ENCODE peak calls at places on chromosome 6, in four cellular contexts. C is GM12878, U is HCT116, V is HepG2. W is an unnamed sample.

GRCh38 chr6:139325686-139326085 is 33.9 kb upstream of the TXLNB start:
- DNase-seq in U (no peak), V (no peak), C (no peak), W (no peak)

GRCh38 chr6:142444388-142444787 is 142.6 kb downstream of the ADGRG6 start:
- DNase-seq in C (no peak), V (no peak), U (no peak), W (no peak)

GRCh38 chr6:66731310-66731709 is 1024.3 kb upstream of the EYS start:
- DNase-seq in C (no peak), V (no peak), U (no peak), W (peak)

GRCh38 chr6:105320766-105321165 is 82.1 kb downstream of the PREP start:
- DNase-seq in C (no peak), U (no peak), V (no peak), W (no peak)

GRCh38 chr6:124334359-124334758 is 530.7 kb downstream of the NKAIN2 start:
- DNase-seq in U (no peak), V (no peak), C (no peak), W (no peak)

GRCh38 chr6:20142866-20143265 is 69.4 kb downstream of the MBOAT1 start:
- DNase-seq in V (no peak), C (no peak), U (no peak), W (no peak)

GRCh38 chr6:4350571-4351505 is 215.5 kb upstream of the ECI2 start:
- DNase-seq in U (no peak), V (no peak), C (no peak), W (no peak)

GRCh38 chr6:138597336-138597735 is 98.0 kb upstream of the NHSL1 start:
- DNase-seq in C (no peak), V (no peak), U (no peak), W (no peak)

GRCh38 chr6:146892613-146893401 is 294.0 kb downstream of the ADGB start:
- DNase-seq in U (no peak), C (no peak), V (no peak), W (no peak)
- TF ChIP-seq REST in U (no peak), C (no peak), V (no peak), W (no peak)

GRCh38 chr6:84222426-84222825 is 5.0 kb downstream of the CEP162 start:
- DNase-seq in V (no peak), C (no peak), U (no peak), W (no peak)

GRCh38 chr6:84218091-84218490 is 9.4 kb downstream of the CEP162 start:
- DNase-seq in U (no peak), V (no peak), C (no peak), W (no peak)

GRCh38 chr6:84224251-84224650 is 3.2 kb downstream of the CEP162 start:
- DNase-seq in C (no peak), U (no peak), V (no peak), W (no peak)

GRCh38 chr6:84220809-84221409 is 6.5 kb downstream of the CEP162 start:
- DNase-seq in C (no peak), U (peak), V (no peak), W (no peak)
- H3K4me3 ChIP-seq in C (no peak), U (no peak), V (no peak), W (no peak)

GRCh38 chr6:111872521-111873177 is 603 bp downstream of the FYN start:
- DNase-seq in C (no peak), U (no peak), V (no peak), W (no peak)
- TF ChIP-seq SIN3A in C (no peak), U (no peak), V (peak), W (no peak)

DNA sequence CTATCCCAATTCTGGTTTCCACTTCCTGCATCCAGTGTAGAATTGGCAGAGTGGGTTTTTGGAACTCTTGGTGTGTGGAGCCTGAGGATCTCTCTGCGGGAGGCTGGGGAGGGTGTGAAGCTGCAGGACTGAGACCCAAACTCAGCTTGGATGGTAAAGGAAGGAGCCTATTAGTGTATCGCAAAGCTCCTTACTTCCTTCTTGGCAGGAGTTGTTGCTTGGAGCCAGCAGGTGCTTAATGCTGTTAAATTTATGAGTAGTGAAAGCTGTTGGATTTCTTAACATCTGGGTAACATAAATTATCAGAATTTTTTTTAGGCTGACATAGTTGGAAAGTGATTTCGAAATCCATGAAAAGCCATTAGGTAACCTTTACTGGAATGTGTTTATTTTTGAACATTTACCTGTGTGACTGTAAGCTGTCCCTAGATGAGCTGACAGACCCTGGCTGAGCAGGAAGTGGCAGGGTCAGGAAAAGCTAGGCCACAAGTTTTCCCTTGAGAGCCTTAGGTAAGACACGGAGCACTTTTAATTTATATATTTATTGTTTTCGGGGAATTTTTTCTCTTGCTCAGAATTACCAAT is 470.4 kb upstream of the SLC35B3 start:
- DNase-seq in C (no peak), V (no peak), U (no peak), W (no peak)
- TF ChIP-seq REST in C (no peak), V (no peak), U (no peak), W (no peak)

GRCh38 chr6:107658920-107659879 is 164.9 kb downstream of the SCML4 start:
- DNase-seq in U (no peak), C (peak), V (peak), W (no peak)
- H3K4me3 ChIP-seq in U (no peak), C (peak), V (no peak), W (peak)

GRCh38 chr6:88983532-88983931 is 20.1 kb upstream of the RNGTT start:
- DNase-seq in U (peak), C (no peak), V (no peak), W (no peak)
- TF ChIP-seq SIN3A in U (no peak), C (no peak), V (no peak), W (no peak)

DNA sequence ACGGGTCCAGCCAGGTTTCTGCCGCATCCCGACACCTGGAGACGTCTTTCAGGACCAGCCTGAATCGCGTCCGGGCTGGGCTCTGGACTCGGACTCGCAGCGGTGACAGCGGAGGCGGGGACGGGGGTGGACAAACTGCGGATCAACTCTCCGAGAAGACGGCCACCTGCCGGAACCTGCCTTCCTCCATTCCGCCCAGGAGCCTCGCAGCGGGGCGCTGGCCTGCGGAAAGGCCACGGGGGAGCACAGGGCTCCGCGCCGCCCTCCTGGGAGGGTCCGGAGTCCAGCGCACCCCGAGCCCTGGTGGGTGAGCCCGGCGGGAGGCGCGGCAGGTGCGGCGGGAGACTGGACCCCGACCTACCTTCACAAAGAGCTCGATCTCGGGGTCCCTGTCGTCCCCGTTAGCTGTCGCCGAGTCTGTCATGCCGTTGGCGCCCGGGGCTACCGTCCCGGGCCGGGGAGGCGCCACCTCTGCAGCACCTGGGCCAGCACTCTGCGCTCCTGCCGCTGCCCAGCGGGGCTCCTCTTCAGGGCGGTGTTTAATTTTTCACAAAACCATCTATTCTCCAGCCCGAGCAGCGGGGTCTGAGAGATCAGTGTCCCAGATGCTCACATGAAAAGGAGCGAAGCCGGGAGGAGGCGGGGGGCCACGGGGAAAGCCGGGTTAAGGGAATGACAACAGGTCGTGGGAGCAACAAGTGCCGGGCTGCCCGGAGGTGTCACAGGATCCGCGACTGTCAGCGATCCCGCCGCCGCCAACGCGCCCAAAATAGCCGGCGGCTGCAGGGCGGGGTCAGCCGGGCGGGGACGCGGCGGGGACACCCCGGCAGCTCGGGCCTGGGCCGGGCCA is at the start of gene CLIC5:
- DNase-seq in V (no peak), C (no peak), U (no peak), W (no peak)
- TF ChIP-seq REST in V (no peak), C (no peak), U (no peak), W (no peak)

GRCh38 chr6:2752477-2753115 is 1.9 kb upstream of the MYLK4 start:
- DNase-seq in U (no peak), V (no peak), C (no peak), W (no peak)
- H3K4me3 ChIP-seq in U (no peak), V (no peak), C (no peak), W (no peak)

GRCh38 chr6:106974337-106974998 is at the start of gene CD24:
- DNase-seq in C (no peak), V (no peak), U (no peak), W (no peak)

GRCh38 chr6:106974999-106975698 is 620 bp upstream of the CD24 start:
- DNase-seq in U (no peak), V (no peak), C (no peak), W (no peak)

GRCh38 chr6:106972500-106972899 is 2.0 kb downstream of the CD24 start:
- DNase-seq in U (no peak), V (no peak), C (no peak), W (no peak)

GRCh38 chr6:106973018-106973840 is 1.3 kb downstream of the CD24 start:
- DNase-seq in U (no peak), V (no peak), C (no peak), W (no peak)

GRCh38 chr6:106973841-106974336 is 640 bp downstream of the CD24 start:
- DNase-seq in U (no peak), V (no peak), C (no peak), W (no peak)
- TF ChIP-seq SIN3A in U (no peak), V (no peak), C (no peak), W (no peak)

W was measured in Panc1.